ENCODE peak calls at places on chromosomes 2 and 18, in nine cellular contexts. Z is GM12878, F is upper lobe of left lung, N is prostate gland, P is suprapubic skin, B is sigmoid colon, U is HCT116, E is K562, R is GM12892. W is an unnamed sample.

GRCh38 chr18:61859118-61859517 is 33.7 kb downstream of the RNF152 start:
- DNase-seq in R (no peak), E (no peak), Z (no peak), N (no peak), U (no peak), P (no peak), F (no peak), B (no peak), W (no peak)

GRCh38 chr2:65129613-65130439 is at the start of gene RAB1A:
- DNase-seq in E (peak), U (peak), P (peak), F (peak), Z (peak), B (peak), R (peak), N (peak), W (peak)

GRCh38 chr2:32997714-32998113 is 51.0 kb downstream of the LTBP1 start:
- DNase-seq in Z (no peak), P (no peak), R (no peak), N (no peak), U (no peak), B (no peak), E (no peak), F (no peak), W (no peak)

GRCh38 chr2:232901711-232902578 is 31.9 kb downstream of the SNORC start:
- DNase-seq in B (no peak), E (peak), P (peak), N (no peak), U (peak), R (no peak), F (peak), Z (no peak), W (peak)

GRCh38 chr18:61503688-61504087 is 170.5 kb downstream of the CDH20 start:
- DNase-seq in B (no peak), F (no peak), U (no peak), Z (no peak), P (no peak), N (no peak), E (no peak), R (no peak), W (no peak)

GRCh38 chr2:187372213-187372612 is 75.8 kb downstream of the CALCRL start:
- DNase-seq in F (no peak), N (no peak), U (no peak), P (no peak), B (no peak), R (no peak), E (no peak), Z (no peak), W (no peak)

GRCh38 chr2:73716518-73717250 is 20.5 kb downstream of the TPRKB start:
- DNase-seq in U (no peak), E (peak), N (no peak), Z (no peak), B (no peak), P (no peak), F (no peak), R (no peak), W (no peak)

GRCh38 chr2:54143780-54144179 is 28.4 kb downstream of the ACYP2 start:
- DNase-seq in N (no peak), P (no peak), U (no peak), Z (no peak), R (no peak), E (no peak), B (no peak), F (no peak), W (no peak)

GRCh38 chr2:38572167-38572566 is 30.6 kb downstream of the HNRNPLL start:
- DNase-seq in R (no peak), U (no peak), P (no peak), E (no peak), B (no peak), F (no peak), N (no peak), Z (no peak), W (no peak)

GRCh38 chr2:26870585-26871095 is 22.7 kb downstream of the DPYSL5 start:
- DNase-seq in Z (no peak), U (no peak), F (no peak), N (no peak), R (no peak), E (no peak), B (no peak), P (no peak), W (no peak)
- TF ChIP-seq POLR2AphosphoS5 in Z (no peak), U (no peak), F (no peak), N (no peak), R (no peak), E (no peak), B (no peak), P (no peak), W (no peak)

GRCh38 chr2:68491582-68491981 is 24.2 kb downstream of the APLF start:
- DNase-seq in F (no peak), B (no peak), N (no peak), E (no peak), R (no peak), U (no peak), Z (no peak), P (no peak), W (no peak)
- TF ChIP-seq POLR2A in F (no peak), B (no peak), N (no peak), E (no peak), R (no peak), U (no peak), Z (no peak), P (no peak), W (no peak)

DNA sequence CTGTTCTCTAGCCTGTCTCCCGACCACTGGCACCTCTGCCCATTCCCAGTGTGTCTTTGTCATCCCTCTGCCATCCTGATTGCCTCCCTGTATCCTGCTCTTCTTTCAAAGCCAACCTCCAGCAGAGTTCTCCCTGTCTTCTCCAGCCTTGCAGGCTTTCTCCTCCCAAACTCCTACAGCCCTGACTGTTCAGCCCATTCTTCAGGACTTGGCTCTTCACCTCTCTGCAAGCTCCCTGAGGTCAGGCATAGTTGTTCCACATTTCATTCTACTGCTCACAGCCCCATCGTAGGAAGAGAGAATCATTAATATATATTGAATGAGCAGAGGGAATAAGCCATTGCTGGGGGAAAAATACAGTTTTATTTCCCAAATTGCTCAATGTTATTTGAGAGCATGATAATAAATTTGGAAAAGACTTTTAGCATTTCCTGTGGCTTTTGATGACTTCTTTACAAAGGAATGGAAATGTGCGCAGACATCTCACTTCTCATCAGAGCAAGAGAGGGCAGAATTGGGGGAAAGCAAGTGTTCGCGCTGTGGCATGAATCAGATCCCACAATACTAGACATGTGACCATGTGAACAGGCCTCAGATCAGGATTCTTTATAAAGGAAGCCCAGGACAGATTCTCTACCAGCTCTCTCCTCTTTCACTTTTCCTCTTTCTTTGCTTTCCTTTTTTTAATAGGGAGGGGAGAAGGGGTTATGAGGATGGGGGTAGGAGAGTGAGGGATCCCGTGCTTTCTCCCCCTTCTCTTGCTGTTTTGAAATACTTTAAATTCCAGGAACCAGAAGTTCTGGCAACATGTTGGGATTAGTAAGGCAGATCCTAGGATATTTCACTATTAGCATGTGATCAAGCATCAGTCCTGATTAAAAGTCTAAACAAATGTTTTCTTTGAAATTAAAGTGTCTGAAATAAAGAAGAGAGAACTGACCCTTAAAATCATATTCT is 37.5 kb downstream of the EPAS1 start:
- DNase-seq in F (no peak), E (no peak), U (no peak), P (peak), Z (no peak), R (no peak), B (no peak), N (no peak), W (no peak)
- TF ChIP-seq POLR2AphosphoS5 in F (no peak), E (no peak), U (no peak), P (no peak), Z (no peak), R (no peak), B (peak), N (no peak), W (no peak)

DNA sequence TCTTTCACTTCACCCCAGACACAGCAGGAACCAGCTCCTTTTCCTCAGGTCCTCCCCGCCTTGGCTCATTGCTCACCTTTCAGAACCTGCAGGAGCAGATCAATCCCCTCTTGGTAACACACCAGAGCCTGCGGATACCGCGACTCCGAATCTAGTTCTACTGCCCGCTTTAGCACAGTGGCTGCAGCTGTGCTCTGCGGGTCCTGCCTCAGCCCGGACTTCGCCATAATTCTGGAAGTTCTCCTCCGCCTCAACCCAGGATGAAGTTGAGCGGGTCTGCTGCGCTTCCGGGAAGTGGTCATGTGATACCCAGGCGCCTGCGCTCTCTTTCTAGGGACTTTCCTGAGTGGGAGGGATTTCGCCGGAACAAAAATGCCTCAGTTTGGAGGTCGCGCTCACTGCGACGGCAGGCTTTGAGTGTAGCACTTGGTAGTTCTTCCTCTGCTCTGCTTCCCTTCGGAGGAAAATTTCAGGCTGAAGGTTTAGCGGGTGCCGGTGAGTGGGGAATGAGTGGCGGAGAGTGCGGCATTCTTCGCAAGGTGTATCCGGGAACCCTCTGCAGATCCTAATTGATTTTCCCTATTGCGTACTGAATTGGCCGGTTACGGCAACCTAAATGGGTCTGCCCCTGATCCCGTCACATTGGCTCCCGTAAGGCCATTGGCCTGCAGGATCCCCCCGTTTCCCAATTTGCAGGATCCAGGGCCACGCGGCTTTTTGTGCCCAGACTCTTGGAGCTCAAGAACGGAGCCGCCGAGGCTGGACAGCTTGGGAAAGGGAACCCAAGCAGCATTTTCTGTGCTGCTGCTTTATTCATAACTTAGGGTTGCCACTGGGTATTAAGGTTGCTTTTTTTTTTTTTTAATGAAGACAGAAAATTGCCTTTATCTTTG is at the start of the genes MITD1 and MRPL30:
- DNase-seq in B (peak), P (peak), E (peak), R (peak), Z (peak), N (peak), F (peak), U (peak), W (peak)
- TF ChIP-seq POLR2A in B (peak), P (peak), E (peak), R (peak), Z (peak), N (peak), F (peak), U (peak), W (no peak)

GRCh38 chr2:145845207-145845894 is 1325.4 kb upstream of the ZEB2 start:
- DNase-seq in Z (no peak), P (no peak), N (no peak), R (no peak), B (no peak), E (no peak), F (no peak), U (no peak), W (no peak)

GRCh38 chr2:145851730-145852129 is 1331.8 kb upstream of the ZEB2 start:
- DNase-seq in U (no peak), Z (no peak), N (no peak), R (no peak), E (no peak), F (no peak), B (no peak), P (no peak), W (no peak)

GRCh38 chr2:145845923-145846322 is 1326.0 kb upstream of the ZEB2 start:
- DNase-seq in E (no peak), R (no peak), F (no peak), U (no peak), P (no peak), N (no peak), Z (no peak), B (no peak), W (no peak)

GRCh38 chr2:145849466-145849865 is 1329.5 kb upstream of the ZEB2 start:
- DNase-seq in P (no peak), B (no peak), U (no peak), Z (no peak), R (no peak), E (no peak), N (no peak), F (no peak), W (no peak)

GRCh38 chr2:145846986-145847385 is 1327.1 kb upstream of the ZEB2 start:
- DNase-seq in P (no peak), U (no peak), R (no peak), E (no peak), Z (no peak), B (no peak), F (no peak), N (no peak), W (no peak)
- TF ChIP-seq POLR2AphosphoS5 in P (no peak), U (no peak), R (no peak), E (no peak), Z (no peak), B (no peak), F (no peak), N (no peak), W (no peak)

GRCh38 chr2:112254466-112255240 is at the start of gene ZC3H8:
- DNase-seq in E (peak), N (peak), Z (peak), R (peak), B (peak), F (peak), P (peak), U (peak), W (peak)
- TF ChIP-seq POLR2A in E (peak), N (peak), Z (peak), R (peak), B (peak), F (peak), P (peak), U (peak), W (no peak)

GRCh38 chr2:207852791-207853190 is 83.1 kb upstream of the FZD5 start:
- DNase-seq in P (no peak), F (no peak), N (no peak), E (no peak), U (no peak), Z (no peak), R (no peak), B (no peak), W (no peak)
- TF ChIP-seq POLR2AphosphoS5 in P (no peak), F (no peak), N (no peak), E (no peak), U (no peak), Z (no peak), R (no peak), B (no peak), W (no peak)

GRCh38 chr2:241149925-241150659 is at the start of gene PPP1R7:
- DNase-seq in Z (peak), R (peak), P (peak), F (peak), N (peak), E (peak), U (peak), B (peak), W (peak)

GRCh38 chr2:241148239-241148638 is 1.0 kb downstream of the PASK start:
- DNase-seq in Z (no peak), U (no peak), R (no peak), F (no peak), B (no peak), E (no peak), N (no peak), P (no peak), W (no peak)

GRCh38 chr2:241149675-241149924 is 328 bp upstream of the PASK start:
- DNase-seq in N (no peak), B (no peak), F (no peak), E (no peak), P (no peak), R (no peak), U (no peak), Z (no peak), W (no peak)

GRCh38 chr2:241147336-241147735 is 1.9 kb downstream of the PASK start:
- DNase-seq in U (no peak), R (no peak), F (no peak), Z (no peak), P (no peak), N (no peak), E (no peak), B (no peak), W (no peak)

GRCh38 chr2:241148891-241149674 is at the start of gene PASK:
- DNase-seq in B (peak), P (peak), R (peak), N (peak), F (peak), E (peak), Z (peak), U (peak), W (peak)
- TF ChIP-seq POLR2A in B (no peak), P (no peak), R (peak), N (no peak), F (no peak), E (no peak), Z (peak), U (peak), W (no peak)

DNA sequence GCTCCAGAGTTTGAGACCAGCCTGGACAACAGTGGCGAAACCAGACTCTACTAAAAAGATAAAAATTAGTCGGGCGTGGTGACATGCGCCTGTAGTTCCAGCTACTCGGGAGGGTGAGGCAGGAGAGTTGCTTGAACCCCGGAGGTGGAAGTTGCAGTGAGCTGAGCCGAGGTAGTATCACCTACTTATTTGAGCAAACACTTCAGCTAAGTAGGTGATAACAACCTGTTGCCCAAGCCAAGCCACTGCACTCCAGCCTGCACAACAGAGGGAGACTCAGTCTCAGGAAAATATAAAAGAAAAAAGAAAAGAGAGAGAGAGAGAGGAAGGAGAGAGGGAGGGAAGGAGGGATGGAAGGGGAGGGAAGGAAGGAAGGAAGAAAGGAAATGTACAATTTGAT is 21.3 kb downstream of the FER1L5 start:
- DNase-seq in F (no peak), Z (no peak), N (no peak), R (no peak), U (no peak), P (no peak), B (no peak), E (no peak), W (peak)
- TF ChIP-seq POLR2AphosphoS5 in F (no peak), Z (no peak), N (no peak), R (no peak), U (no peak), P (no peak), B (no peak), E (no peak), W (no peak)